ENCODE peak calls at places on chromosomes 6 and 20, in nine cellular contexts. J, Y, T, D, F, O, U, H and R are unnamed samples.

GRCh38 chr6:129694036-129694435 is 15.9 kb downstream of the ARHGAP18 start:
- DNase-seq in H (no peak), U (no peak), T (no peak), D (no peak), O (no peak), J (no peak), F (no peak), Y (no peak), R (no peak)

GRCh38 chr20:8020314-8021079 is 936 bp upstream of the TMX4 start:
- DNase-seq in U (no peak), F (peak; percentile 20), D (no peak), H (peak; percentile 15), Y (peak; percentile 32), O (no peak), T (no peak), J (no peak), R (no peak)

GRCh38 chr6:111972714-111973678 is 80.9 kb upstream of the CCN6 start:
- DNase-seq in D (peak; percentile 28), O (no peak), U (peak; percentile 19), H (peak; percentile 98), Y (peak; percentile 93), T (peak; percentile 17), J (peak; percentile 49), F (peak; percentile 96), R (peak; percentile 92)

GRCh38 chr20:24148372-24148771 is 159.8 kb upstream of the GGTLC1 start:
- DNase-seq in Y (no peak), O (no peak), U (no peak), F (no peak), T (no peak), D (no peak), H (no peak), J (peak; percentile 26), R (no peak)

GRCh38 chr6:79384845-79385244 is 150.4 kb upstream of the HMGN3 start:
- DNase-seq in O (no peak), U (no peak), D (no peak), T (no peak), J (peak; percentile 7), F (no peak), Y (no peak), H (no peak), R (no peak)

GRCh38 chr6:135962731-135963130 is 111.2 kb downstream of the PDE7B start:
- DNase-seq in J (no peak), O (no peak), D (no peak), T (no peak), U (no peak), Y (peak; percentile 89), F (peak; percentile 92), H (peak; percentile 85), R (no peak)

GRCh38 chr20:50845566-50846211 is 50.8 kb downstream of the BCAS4 start:
- DNase-seq in J (no peak), Y (no peak), F (no peak), T (no peak), H (no peak), D (no peak), U (no peak), O (no peak), R (peak; percentile 69)

GRCh38 chr6:70108230-70108629 is 194.7 kb downstream of the COL9A1 start:
- DNase-seq in U (peak; percentile 19), J (no peak), F (peak; percentile 56), H (peak; percentile 35), O (no peak), D (no peak), T (peak; percentile 57), Y (peak; percentile 8), R (peak; percentile 43)

GRCh38 chr6:30942338-30943060 is 1.7 kb downstream of the MUCL3 start:
- DNase-seq in F (peak; percentile 88), T (peak; percentile 99), U (peak; percentile 87), Y (peak; percentile 66), H (peak; percentile 85), J (peak; percentile 82), D (peak; percentile 65), O (peak; percentile 22), R (peak; percentile 89)

GRCh38 chr6:38714239-38715015 is 684 bp upstream of the DNAH8 start:
- DNase-seq in T (no peak), U (no peak), H (no peak), O (no peak), D (no peak), F (no peak), Y (no peak), J (no peak), R (peak; percentile 14)

GRCh38 chr20:21507275-21508229 is 6.3 kb downstream of the NKX2-2 start:
- DNase-seq in H (no peak), U (no peak), T (peak; percentile 31), O (no peak), F (no peak), J (no peak), Y (no peak), D (no peak), R (no peak)

GRCh38 chr6:149334682-149335160 is 17.2 kb downstream of the TAB2 start:
- DNase-seq in H (peak; percentile 77), F (peak; percentile 74), D (no peak), U (peak; percentile 48), O (no peak), Y (peak; percentile 76), J (peak; percentile 10), T (peak; percentile 41), R (peak; percentile 90)

GRCh38 chr6:149340200-149340599 is 22.7 kb downstream of the TAB2 start:
- DNase-seq in Y (no peak), T (no peak), H (no peak), U (no peak), F (no peak), J (no peak), D (no peak), O (no peak), R (no peak)

GRCh38 chr6:149335924-149336323 is 18.4 kb downstream of the TAB2 start:
- DNase-seq in U (peak; percentile 69), F (peak; percentile 51), T (no peak), O (no peak), Y (peak; percentile 78), H (peak; percentile 76), J (no peak), D (no peak), R (peak; percentile 86)

GRCh38 chr6:149336529-149336928 is 19.0 kb downstream of the TAB2 start:
- DNase-seq in T (no peak), Y (peak; percentile 70), F (no peak), U (peak; percentile 10), O (no peak), J (no peak), H (no peak), D (no peak), R (peak; percentile 83)

DNA sequence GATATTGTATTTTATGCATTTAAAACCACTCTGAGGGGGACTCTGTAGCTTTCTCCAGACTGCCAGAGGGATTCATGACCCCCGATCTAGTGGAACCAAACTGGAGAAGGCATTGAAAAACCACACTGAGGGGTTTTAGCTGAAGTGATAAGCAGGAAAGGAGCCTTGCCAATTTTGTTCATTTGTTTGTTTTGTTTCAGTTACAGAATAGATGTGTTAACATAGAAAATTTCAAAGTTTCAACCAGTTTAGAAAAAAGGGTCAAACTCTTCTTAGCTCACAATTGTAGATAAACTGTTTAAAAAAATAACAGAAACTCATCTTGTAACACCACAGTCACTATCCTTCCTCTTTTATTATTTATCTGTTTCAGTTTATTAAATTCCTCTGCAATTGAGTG is 19.8 kb downstream of the TAB2 start:
- DNase-seq in O (no peak), F (no peak), U (no peak), J (no peak), Y (no peak), H (no peak), T (no peak), D (no peak), R (no peak)
- H3K4me3 ChIP-seq in O (no peak overlapping the region), F (no peak overlapping the region), U (no peak overlapping the region), J (no peak overlapping the region), Y (no peak overlapping the region), H (no peak overlapping the region), T (no peak overlapping the region), D (no peak overlapping the region), R (no peak overlapping the region)

DNA sequence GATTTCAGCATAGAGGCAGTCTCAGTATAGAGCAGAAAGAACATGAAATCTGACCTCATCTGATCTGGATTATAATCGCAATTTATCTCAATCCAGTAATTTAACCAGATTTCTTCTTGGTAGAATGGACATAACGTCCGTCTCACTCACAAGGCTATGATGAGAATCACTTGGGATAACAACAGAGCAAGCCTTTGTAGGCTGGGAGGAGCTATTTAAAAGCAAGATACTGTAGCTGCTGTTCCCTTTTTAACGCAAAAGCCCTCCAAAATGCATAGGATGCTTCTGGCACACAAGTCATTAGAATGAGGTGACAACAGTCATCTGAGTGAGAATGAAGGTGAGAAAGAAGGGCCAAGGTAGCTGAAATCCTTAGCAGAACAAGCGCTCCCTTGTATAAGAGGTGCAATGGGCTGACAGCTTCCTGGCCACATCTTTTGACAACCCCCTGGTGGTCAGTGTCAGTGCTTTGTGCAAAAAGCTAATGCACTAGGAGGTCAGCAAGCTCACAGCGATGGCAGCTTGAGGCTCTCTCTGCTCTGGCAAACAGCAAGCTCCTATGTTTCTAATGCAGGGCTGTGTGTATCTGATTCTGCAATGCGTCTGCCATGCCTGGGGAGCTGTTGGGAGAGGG is 16.4 kb downstream of the METTL24 start:
- DNase-seq in U (peak; percentile 28), H (no peak), O (no peak), J (no peak), F (peak; percentile 58), D (no peak), Y (no peak), T (peak; percentile 79), R (no peak)
- TF ChIP-seq CTCF in U (no peak), H (peak; percentile 52), O (no peak), J (no peak), F (peak; percentile 64), D (peak; percentile 25), Y (peak; percentile 30), T (peak; percentile 64), R (no peak)

GRCh38 chr6:2550247-2550646 is 200.5 kb downstream of the MYLK4 start:
- DNase-seq in Y (no peak), H (no peak), U (no peak), J (no peak), O (no peak), F (no peak), D (no peak), T (no peak), R (no peak)

GRCh38 chr6:2545351-2545750 is 205.4 kb downstream of the MYLK4 start:
- DNase-seq in D (no peak), F (no peak), J (no peak), T (no peak), Y (no peak), O (no peak), H (no peak), U (no peak), R (no peak)

GRCh38 chr6:2551705-2552104 is 199.0 kb downstream of the MYLK4 start:
- DNase-seq in J (no peak), U (no peak), F (no peak), O (no peak), D (no peak), H (no peak), T (no peak), Y (no peak), R (no peak)

GRCh38 chr6:2542858-2543218 is 207.9 kb downstream of the MYLK4 start:
- DNase-seq in Y (peak; percentile 94), H (peak; percentile 10), O (no peak), U (no peak), D (no peak), J (peak; percentile 21), F (peak; percentile 96), T (no peak), R (peak; percentile 85)

GRCh38 chr6:2546941-2547716 is 203.6 kb downstream of the MYLK4 start:
- DNase-seq in T (no peak), Y (no peak), H (no peak), J (no peak), F (peak; percentile 66), D (no peak), U (no peak), O (no peak), R (no peak)
- H3K4me3 ChIP-seq in T (no peak overlapping the region), Y (no peak overlapping the region), H (no peak overlapping the region), J (no peak overlapping the region), F (no peak overlapping the region), D (no peak overlapping the region), U (no peak overlapping the region), O (no peak overlapping the region), R (no peak overlapping the region)

GRCh38 chr6:45663181-45664180 is 285.7 kb upstream of the SUPT3H start:
- DNase-seq in J (no peak), H (no peak), Y (no peak), D (peak; percentile 17), O (no peak), T (peak; percentile 80), U (no peak), F (peak; percentile 65), R (no peak)
- TF ChIP-seq CTCF in J (no peak), H (no peak), Y (no peak), D (no peak), O (no peak), T (no peak), U (no peak), F (no peak), R (peak; percentile 6)